ENCODE peak calls at places on chromosome 9, in five cellular contexts. One of them, this sample, is unnamed.

GRCh38 chr9:972512-973294 is 3.8 kb upstream of the DMRT3 start:
- DNase-seq in uterus: no peak
- DNase-seq in transverse colon: no peak
- DNase-seq in breast epithelium: no peak
- DNase-seq in fibroblast of mammary gland: no peak
- DNase-seq in this sample: no peak

GRCh38 chr9:76690575-76691370 is 73.5 kb upstream of the PCA3 start:
- DNase-seq in uterus: no peak
- DNase-seq in transverse colon: no peak
- DNase-seq in breast epithelium: no peak
- DNase-seq in fibroblast of mammary gland: no peak
- DNase-seq in this sample: no peak

GRCh38 chr9:133647148-133647547 is 11.0 kb downstream of the DBH start:
- DNase-seq in uterus: no peak
- DNase-seq in transverse colon: no peak
- DNase-seq in breast epithelium: no peak
- DNase-seq in fibroblast of mammary gland: no peak
- DNase-seq in this sample: no peak

GRCh38 chr9:16329699-16330113 is 540.8 kb downstream of the BNC2 start:
- DNase-seq in uterus: peak; percentile 62
- DNase-seq in transverse colon: peak; percentile 16
- DNase-seq in breast epithelium: no peak
- DNase-seq in fibroblast of mammary gland: peak; percentile 57
- DNase-seq in this sample: no peak

GRCh38 chr9:14383296-14383695 is 69.4 kb upstream of the NFIB start:
- DNase-seq in uterus: no peak
- DNase-seq in transverse colon: no peak
- DNase-seq in breast epithelium: no peak
- DNase-seq in fibroblast of mammary gland: peak; percentile 49
- DNase-seq in this sample: no peak

GRCh38 chr9:137446851-137447471 is 5.8 kb upstream of the ENTPD8 start:
- DNase-seq in uterus: no peak
- DNase-seq in transverse colon: peak; percentile 17
- DNase-seq in breast epithelium: no peak
- DNase-seq in fibroblast of mammary gland: peak; percentile 35
- DNase-seq in this sample: no peak

GRCh38 chr9:12538842-12539584 is 154.2 kb upstream of the TYRP1 start:
- DNase-seq in uterus: no peak
- DNase-seq in transverse colon: no peak
- DNase-seq in breast epithelium: no peak
- DNase-seq in fibroblast of mammary gland: no peak
- DNase-seq in this sample: no peak

GRCh38 chr9:19404278-19405075 is 4.3 kb upstream of the ACER2 start:
- DNase-seq in uterus: no peak
- DNase-seq in transverse colon: no peak
- DNase-seq in breast epithelium: no peak
- DNase-seq in fibroblast of mammary gland: peak; percentile 14
- DNase-seq in this sample: no peak

GRCh38 chr9:104911029-104911607 is 16.8 kb downstream of the ABCA1 start:
- DNase-seq in uterus: no peak
- DNase-seq in transverse colon: no peak
- DNase-seq in breast epithelium: no peak
- DNase-seq in fibroblast of mammary gland: peak; percentile 76
- DNase-seq in this sample: no peak

GRCh38 chr9:137745541-137745991 is 126.8 kb downstream of the EHMT1 start:
- DNase-seq in uterus: no peak
- DNase-seq in transverse colon: peak; percentile 63
- DNase-seq in breast epithelium: no peak
- DNase-seq in fibroblast of mammary gland: no peak
- DNase-seq in this sample: no peak

GRCh38 chr9:80995759-80996158 is 693.6 kb downstream of the TLE1 start:
- DNase-seq in uterus: no peak
- DNase-seq in transverse colon: no peak
- DNase-seq in breast epithelium: no peak
- DNase-seq in fibroblast of mammary gland: peak; percentile 47
- DNase-seq in this sample: no peak

DNA sequence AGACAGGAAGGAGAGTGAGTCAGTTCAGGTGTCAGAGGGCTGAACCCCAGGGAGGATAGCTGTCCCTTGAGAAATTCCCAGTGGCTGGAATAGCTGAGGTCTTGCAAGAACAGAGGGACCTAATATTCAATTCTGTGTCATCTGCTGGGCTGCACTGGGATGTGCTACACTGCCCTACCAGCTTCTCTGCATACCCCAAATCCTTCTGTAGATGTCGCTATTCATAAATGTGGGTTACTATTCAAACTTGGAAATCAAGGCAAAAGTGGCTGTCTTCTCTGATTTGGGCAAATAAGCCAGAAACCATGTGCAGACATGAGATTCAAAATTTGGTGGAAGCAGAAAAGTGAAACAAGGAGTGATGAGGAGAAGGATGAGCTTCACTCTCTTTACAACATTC is 16.3 kb downstream of the TNFSF8 start:
- DNase-seq in uterus: no peak
- DNase-seq in transverse colon: no peak
- DNase-seq in breast epithelium: no peak
- DNase-seq in fibroblast of mammary gland: peak; percentile 20
- DNase-seq in this sample: no peak
- TF ChIP-seq CTCF in uterus: no peak
- TF ChIP-seq CTCF in transverse colon: no peak
- TF ChIP-seq CTCF in breast epithelium: no peak
- TF ChIP-seq CTCF in fibroblast of mammary gland: peak; percentile 34
- TF ChIP-seq CTCF in this sample: no peak

GRCh38 chr9:11319477-11320060 is 706.8 kb upstream of the PTPRD start:
- DNase-seq in uterus: no peak
- DNase-seq in transverse colon: no peak
- DNase-seq in breast epithelium: no peak
- DNase-seq in fibroblast of mammary gland: peak; percentile 16
- DNase-seq in this sample: no peak
- TF ChIP-seq CTCF in uterus: no peak
- TF ChIP-seq CTCF in transverse colon: no peak
- TF ChIP-seq CTCF in breast epithelium: no peak
- TF ChIP-seq CTCF in fibroblast of mammary gland: peak; percentile 37
- TF ChIP-seq CTCF in this sample: no peak

GRCh38 chr9:131530546-131530929 is 525 bp downstream of the UCK1 start:
- DNase-seq in uterus: peak; percentile 26
- DNase-seq in transverse colon: peak; percentile 47
- DNase-seq in breast epithelium: peak; percentile 41
- DNase-seq in fibroblast of mammary gland: peak; percentile 18
- DNase-seq in this sample: no peak
- TF ChIP-seq CTCF in uterus: no peak
- TF ChIP-seq CTCF in transverse colon: peak; percentile 33
- TF ChIP-seq CTCF in breast epithelium: no peak
- TF ChIP-seq CTCF in fibroblast of mammary gland: no peak
- TF ChIP-seq CTCF in this sample: no peak

DNA sequence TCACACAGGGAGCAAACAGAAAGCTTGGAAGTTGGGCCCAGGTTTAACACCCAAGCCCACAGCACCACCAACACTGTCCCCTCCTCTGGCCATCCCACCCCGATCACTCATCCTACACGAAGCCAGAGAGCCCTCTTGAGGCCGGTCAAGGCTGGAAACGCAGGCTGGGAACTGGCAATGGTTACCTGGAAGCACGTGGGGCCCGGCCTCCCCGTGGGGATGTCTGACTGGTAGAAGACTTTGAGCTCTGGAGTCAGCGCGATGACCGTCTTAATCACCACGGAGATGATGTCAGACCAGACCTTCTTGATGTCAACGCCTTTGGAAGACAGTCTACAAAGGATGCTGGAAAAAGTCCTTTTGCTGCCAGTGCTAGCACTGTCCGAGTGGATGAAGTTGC is 104.1 kb downstream of the TTLL11 start:
- DNase-seq in uterus: no peak
- DNase-seq in transverse colon: no peak
- DNase-seq in breast epithelium: no peak
- DNase-seq in fibroblast of mammary gland: no peak
- DNase-seq in this sample: no peak
- TF ChIP-seq CTCF in uterus: no peak
- TF ChIP-seq CTCF in transverse colon: no peak
- TF ChIP-seq CTCF in breast epithelium: no peak
- TF ChIP-seq CTCF in fibroblast of mammary gland: no peak
- TF ChIP-seq CTCF in this sample: no peak

GRCh38 chr9:132169672-132170392 is 8.0 kb downstream of the NTNG2 start:
- DNase-seq in uterus: no peak
- DNase-seq in transverse colon: peak; percentile 36
- DNase-seq in breast epithelium: no peak
- DNase-seq in fibroblast of mammary gland: peak; percentile 46
- DNase-seq in this sample: no peak
- TF ChIP-seq CTCF in uterus: peak; percentile 66
- TF ChIP-seq CTCF in transverse colon: peak; percentile 62
- TF ChIP-seq CTCF in breast epithelium: no peak
- TF ChIP-seq CTCF in fibroblast of mammary gland: peak; percentile 70
- TF ChIP-seq CTCF in this sample: no peak

DNA sequence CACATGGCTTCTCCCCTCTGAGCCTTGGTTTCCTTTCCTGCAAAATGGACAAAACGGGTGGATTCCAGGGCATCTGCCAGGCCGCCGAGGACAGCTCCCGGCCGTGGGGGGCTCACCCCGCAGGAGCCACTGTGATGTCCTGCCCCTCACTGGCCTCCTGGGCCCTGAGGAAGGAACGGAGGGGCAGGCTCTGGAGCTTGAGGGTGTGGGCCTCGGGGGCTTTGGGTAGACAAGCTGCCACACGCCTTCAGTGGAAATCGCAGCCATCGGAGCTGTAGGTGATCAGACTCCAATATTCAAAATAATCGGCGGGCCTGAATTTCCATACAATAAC is 32.2 kb upstream of the UBAC1 start:
- DNase-seq in uterus: no peak
- DNase-seq in transverse colon: no peak
- DNase-seq in breast epithelium: no peak
- DNase-seq in fibroblast of mammary gland: no peak
- DNase-seq in this sample: no peak
- TF ChIP-seq CTCF in uterus: no peak
- TF ChIP-seq CTCF in transverse colon: no peak
- TF ChIP-seq CTCF in breast epithelium: no peak
- TF ChIP-seq CTCF in fibroblast of mammary gland: no peak
- TF ChIP-seq CTCF in this sample: no peak

GRCh38 chr9:106653111-106653697 is 209.8 kb upstream of the ZNF462 start:
- DNase-seq in uterus: no peak
- DNase-seq in transverse colon: no peak
- DNase-seq in breast epithelium: no peak
- DNase-seq in fibroblast of mammary gland: peak; percentile 84
- DNase-seq in this sample: no peak

GRCh38 chr9:106649664-106650063 is 213.3 kb upstream of the ZNF462 start:
- DNase-seq in uterus: no peak
- DNase-seq in transverse colon: no peak
- DNase-seq in breast epithelium: no peak
- DNase-seq in fibroblast of mammary gland: no peak
- DNase-seq in this sample: no peak

GRCh38 chr9:106644661-106645060 is 218.3 kb upstream of the ZNF462 start:
- DNase-seq in uterus: no peak
- DNase-seq in transverse colon: no peak
- DNase-seq in breast epithelium: no peak
- DNase-seq in fibroblast of mammary gland: peak; percentile 5
- DNase-seq in this sample: no peak

GRCh38 chr9:106643211-106643930 is 219.6 kb upstream of the ZNF462 start:
- DNase-seq in uterus: no peak
- DNase-seq in transverse colon: no peak
- DNase-seq in breast epithelium: no peak
- DNase-seq in fibroblast of mammary gland: no peak
- DNase-seq in this sample: no peak

GRCh38 chr9:106648799-106649198 is 214.2 kb upstream of the ZNF462 start:
- DNase-seq in uterus: no peak
- DNase-seq in transverse colon: no peak
- DNase-seq in breast epithelium: no peak
- DNase-seq in fibroblast of mammary gland: peak; percentile 44
- DNase-seq in this sample: no peak
- TF ChIP-seq CTCF in uterus: peak; percentile 26
- TF ChIP-seq CTCF in transverse colon: no peak
- TF ChIP-seq CTCF in breast epithelium: no peak
- TF ChIP-seq CTCF in fibroblast of mammary gland: peak; percentile 37
- TF ChIP-seq CTCF in this sample: no peak

This sample was measured in omental fat pad.